ENCODE peak calls at places on chromosomes 4 and X, in nine cellular contexts. Y is PC-3, X is HFF-Myc, F is AG10803, O is body of pancreas, E is upper lobe of right lung, Z is OCI-LY7, R is cardiac fibroblast, C is aorta. Q is an unnamed sample.
A peak's percentile ranks its signal among the peaks of the same experiment; 100 is the strongest.

GRCh38 chr4:112813790-112814189 is 176.8 kb downstream of the LARP7 start:
- DNase-seq in Y (no peak), X (peak; percentile 45), F (peak; percentile 57), O (no peak), E (no peak), Z (no peak), R (peak; percentile 35), C (no peak), Q (no peak)

GRCh38 chrX:134737061-134737460 is 78.8 kb upstream of the PLAC1 start:
- DNase-seq in Y (no peak), X (no peak), F (peak; percentile 89), O (peak; percentile 6), E (no peak), Z (no peak), R (no peak), C (no peak), Q (no peak)

GRCh38 chr4:102578819-102579218 is 77.7 kb downstream of the NFKB1 start:
- DNase-seq in Y (no peak), X (no peak), F (no peak), O (no peak), E (no peak), Z (no peak), R (no peak), C (no peak), Q (no peak)

GRCh38 chrX:151633157-151633556 is 62.1 kb upstream of the PRRG3 start:
- DNase-seq in Y (no peak), X (no peak), F (no peak), O (no peak), E (no peak), Z (no peak), R (no peak), C (no peak), Q (no peak)

GRCh38 chr4:129278868-129279267 is 182.9 kb downstream of the C4orf33 start:
- DNase-seq in Y (no peak), X (no peak), F (no peak), O (no peak), E (no peak), Z (no peak), R (no peak), C (no peak), Q (peak; percentile 68)

GRCh38 chrX:3384330-3384729 is 37.9 kb upstream of the MXRA5 start:
- DNase-seq in Y (peak; percentile 1), X (no peak), F (peak; percentile 40), O (no peak), E (no peak), Z (no peak), R (no peak), C (no peak), Q (no peak)

GRCh38 chr4:48779095-48779997 is 733 bp downstream of the FRYL start:
- DNase-seq in Y (peak; percentile 39), X (no peak), F (peak; percentile 56), O (peak; percentile 67), E (peak; percentile 87), Z (peak; percentile 84), R (peak; percentile 46), C (peak; percentile 79), Q (no peak)

GRCh38 chrX:47184486-47184885 is 9.1 kb upstream of the UBA1 start:
- DNase-seq in Y (no peak), X (no peak), F (no peak), O (no peak), E (no peak), Z (no peak), R (no peak), C (peak; percentile 26), Q (no peak)

GRCh38 chrX:2559124-2559523 is 58.3 kb upstream of the DHRSX start:
- DNase-seq in Y (no peak), X (no peak), F (peak; percentile 90), O (no peak), E (no peak), Z (no peak), R (no peak), C (no peak), Q (no peak)

GRCh38 chrX:88146577-88146976 is 600.4 kb upstream of the CPXCR1 start:
- DNase-seq in Y (no peak), X (no peak), F (no peak), O (no peak), E (no peak), Z (no peak), R (no peak), C (no peak), Q (no peak)

GRCh38 chr4:41319553-41319952 is 62.8 kb downstream of the UCHL1 start:
- DNase-seq in Y (peak; percentile 89), X (no peak), F (no peak), O (no peak), E (no peak), Z (no peak), R (no peak), C (no peak), Q (peak; percentile 100)

GRCh38 chr4:108135549-108136209 is 33.1 kb downstream of the LEF1 start:
- DNase-seq in Y (no peak), X (no peak), F (no peak), O (no peak), E (no peak), Z (no peak), R (no peak), C (no peak), Q (no peak)

GRCh38 chr4:108141213-108142045 is 27.3 kb downstream of the LEF1 start:
- DNase-seq in Y (no peak), X (no peak), F (peak; percentile 21), O (no peak), E (no peak), Z (no peak), R (no peak), C (no peak), Q (no peak)

GRCh38 chr4:108142870-108143269 is 25.9 kb downstream of the LEF1 start:
- DNase-seq in Y (no peak), X (no peak), F (no peak), O (no peak), E (no peak), Z (no peak), R (no peak), C (no peak), Q (no peak)

GRCh38 chr4:108140328-108140727 is 28.4 kb downstream of the LEF1 start:
- DNase-seq in Y (no peak), X (no peak), F (no peak), O (no peak), E (no peak), Z (no peak), R (no peak), C (no peak), Q (no peak)

DNA sequence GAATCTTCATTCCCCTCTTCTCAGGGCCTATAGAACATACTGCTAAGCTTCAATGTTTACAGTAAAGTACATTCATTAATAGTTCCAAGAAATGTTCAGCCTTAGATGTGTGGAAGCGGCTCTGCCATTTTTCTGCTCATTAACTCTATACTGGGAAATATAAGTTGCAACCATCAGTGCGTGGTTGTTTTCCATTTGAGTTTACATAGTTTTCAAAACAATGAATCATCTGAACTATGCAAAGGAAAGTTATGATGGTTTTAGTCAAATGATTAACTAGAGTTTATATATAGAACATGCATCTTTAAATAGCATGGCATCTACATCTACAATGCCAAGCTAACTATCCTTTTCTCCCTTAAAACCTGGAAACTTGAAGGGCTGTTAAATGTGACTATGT is 29.6 kb downstream of the LEF1 start:
- DNase-seq in Y (no peak), X (no peak), F (no peak), O (no peak), E (no peak), Z (no peak), R (no peak), C (no peak), Q (no peak)
- H3K4me3 ChIP-seq in Y (no peak overlapping the region), X (no peak overlapping the region), F (no peak overlapping the region), O (no peak overlapping the region), E (no peak overlapping the region), Z (no peak overlapping the region), R (no peak overlapping the region), C (no peak overlapping the region), Q (no peak overlapping the region)

GRCh38 chr4:7539659-7540058 is 104.9 kb upstream of the PSAPL1 start:
- DNase-seq in Y (peak; percentile 82), X (no peak), F (no peak), O (peak; percentile 6), E (no peak), Z (peak; percentile 99), R (peak; percentile 1), C (no peak), Q (no peak)
- H3K4me3 ChIP-seq in Y (no peak overlapping the region), X (no peak overlapping the region), F (no peak overlapping the region), O (no peak overlapping the region), E (no peak overlapping the region), Z (peak overlapping the region; percentile 64), R (no peak overlapping the region), C (no peak overlapping the region), Q (no peak overlapping the region)

DNA sequence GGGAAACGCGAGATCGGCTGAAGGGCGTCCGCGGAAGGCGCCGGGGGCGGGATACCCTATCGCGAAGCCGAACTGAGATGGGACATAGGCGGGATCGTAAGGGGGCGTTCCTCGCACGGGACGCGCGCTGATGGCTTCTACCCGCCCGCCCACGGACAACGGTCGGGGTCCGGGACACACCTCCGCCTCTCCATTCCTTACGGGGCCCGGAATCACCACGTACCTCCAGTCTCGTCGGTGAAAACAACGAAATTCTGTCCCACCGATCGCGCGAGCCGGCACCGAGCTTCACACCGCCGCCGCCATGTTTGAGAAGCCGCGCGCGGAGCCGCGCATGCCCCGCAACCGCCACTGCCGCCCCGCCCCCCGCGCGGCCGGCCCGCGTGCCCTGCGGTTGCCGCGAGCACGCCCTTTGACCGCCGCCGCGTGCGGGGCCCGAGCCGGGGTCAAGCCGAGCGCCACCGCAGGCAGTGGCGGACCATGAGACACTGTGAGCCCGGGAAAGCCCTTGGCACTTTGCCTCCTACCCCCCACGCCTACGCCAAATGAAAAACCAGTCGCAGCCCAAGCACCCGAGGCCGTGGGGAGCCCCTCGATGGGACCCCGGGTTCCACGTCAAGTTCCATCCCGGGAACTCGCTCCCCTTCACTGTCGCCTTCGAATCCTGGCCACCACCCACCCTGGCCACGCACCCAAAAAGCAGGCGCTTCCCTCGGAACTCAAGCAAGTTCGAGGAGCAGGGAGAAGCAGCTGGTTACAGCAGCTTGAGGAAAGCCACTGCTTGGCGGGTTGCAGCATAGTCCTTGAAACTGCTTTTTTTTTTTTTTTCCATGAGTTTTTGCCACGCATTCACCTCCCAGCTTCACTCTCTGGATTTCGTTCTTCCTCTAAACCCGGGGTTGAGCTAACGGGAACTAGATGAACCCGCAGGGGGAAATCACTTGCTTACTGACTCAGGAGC is at the start of gene SCML2:
- DNase-seq in Y (peak; percentile 31), X (no peak), F (peak; percentile 32), O (peak; percentile 16), E (peak; percentile 68), Z (peak; percentile 62), R (peak; percentile 23), C (no peak), Q (no peak)
- H3K4me3 ChIP-seq in Y (peak within 1 kb of the TSS; percentile 67), X (peak within 1 kb of the TSS; percentile 43), F (peak within 1 kb of the TSS; percentile 65), O (peak within 1 kb of the TSS; percentile 15), E (peak within 1 kb of the TSS; percentile 56), Z (peak within 1 kb of the TSS; percentile 69), R (peak within 1 kb of the TSS; percentile 57), C (peak within 1 kb of the TSS; percentile 72), Q (peak within 1 kb of the TSS; percentile 59)

DNA sequence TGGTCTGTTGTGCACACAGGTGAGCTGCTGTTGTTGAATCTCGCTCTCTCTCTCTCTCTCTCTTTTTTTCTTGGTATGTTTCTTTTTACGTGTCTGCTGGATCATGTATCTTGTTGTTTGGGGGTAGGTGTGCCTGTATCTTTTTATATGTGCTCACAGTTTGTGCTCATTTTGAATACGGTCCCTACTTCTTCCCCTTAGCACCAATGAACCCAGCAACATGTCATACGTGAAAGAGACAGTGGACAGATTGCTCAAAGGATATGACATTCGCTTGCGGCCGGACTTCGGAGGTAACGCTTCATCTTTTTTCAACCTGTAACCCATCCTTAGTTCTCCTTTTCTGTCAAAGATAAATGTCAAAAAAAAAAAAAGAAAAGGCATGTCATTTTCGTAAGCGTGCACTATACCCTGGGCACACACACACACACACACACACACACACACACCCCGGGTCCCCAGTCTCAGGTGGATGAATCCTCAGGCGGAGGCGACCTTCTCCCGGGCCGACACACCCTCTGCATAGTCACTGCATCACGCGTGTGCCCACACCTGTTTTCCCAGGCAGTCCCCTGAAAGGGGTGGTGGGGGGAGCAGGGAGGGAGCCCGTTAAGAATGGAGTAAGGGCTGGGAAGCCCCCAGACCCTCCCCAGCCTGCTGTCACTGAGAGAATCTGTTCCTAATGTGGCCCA is 492 bp downstream of the GABRB1 start:
- DNase-seq in Y (no peak), X (no peak), F (no peak), O (no peak), E (no peak), Z (no peak), R (no peak), C (no peak), Q (no peak)
- H3K4me3 ChIP-seq in Y (no peak overlapping the region), X (peak overlapping the region; percentile 37), F (peak overlapping the region; percentile 11), O (peak overlapping the region; percentile 42), E (peak overlapping the region; percentile 43), Z (no peak overlapping the region), R (peak overlapping the region; percentile 42), C (peak overlapping the region; percentile 27), Q (no peak overlapping the region)

Q was measured in LNCaP clone FGC.